ENCODE peak calls at places on chromosomes 12 and 14, in five cellular contexts. V is gastrocnemius medialis, R is A549, F is HCT116, Q is upper lobe of left lung. Y is an unnamed sample.

GRCh38 chr14:24701031-24701430 is 67.0 kb upstream of the GZMB start:
- DNase-seq in V (no peak), R (no peak), F (no peak), Q (no peak), Y (no peak)

GRCh38 chr12:65463082-65463481 is 184.6 kb downstream of the MSRB3 start:
- DNase-seq in V (no peak), R (no peak), F (no peak), Q (peak), Y (no peak)

GRCh38 chr12:76543831-76544347 is 15.7 kb downstream of the OSBPL8 start:
- DNase-seq in V (no peak), R (no peak), F (no peak), Q (no peak), Y (no peak)

GRCh38 chr14:55297611-55298323 is 26.5 kb downstream of the FBXO34 start:
- DNase-seq in V (no peak), R (no peak), F (no peak), Q (no peak), Y (no peak)

GRCh38 chr14:69079188-69079742 is 73.7 kb downstream of the DCAF5 start:
- DNase-seq in V (no peak), R (peak), F (no peak), Q (no peak), Y (no peak)

GRCh38 chr12:28258998-28259397 is 68.7 kb downstream of the CCDC91 start:
- DNase-seq in V (no peak), R (no peak), F (no peak), Q (no peak), Y (no peak)

GRCh38 chr14:77014004-77014604 is 14.4 kb downstream of the IRF2BPL start:
- DNase-seq in V (peak), R (no peak), F (no peak), Q (no peak), Y (no peak)

GRCh38 chr14:95361373-95362179 is 41.9 kb upstream of the CLMN start:
- DNase-seq in V (peak), R (peak), F (peak), Q (no peak), Y (no peak)

GRCh38 chr12:67649165-67650126 is 901 bp downstream of the DYRK2 start:
- DNase-seq in V (peak), R (peak), F (no peak), Q (peak), Y (no peak)

GRCh38 chr12:90970911-90971310 is 15.9 kb upstream of the CCER1 start:
- DNase-seq in V (no peak), R (no peak), F (no peak), Q (no peak), Y (no peak)

GRCh38 chr12:11746024-11746771 is 96.7 kb downstream of the ETV6 start:
- DNase-seq in V (no peak), R (no peak), F (no peak), Q (no peak), Y (no peak)
- TF ChIP-seq POLR2A in V (no peak), R (no peak), F (no peak), Q (no peak), Y (no peak)

DNA sequence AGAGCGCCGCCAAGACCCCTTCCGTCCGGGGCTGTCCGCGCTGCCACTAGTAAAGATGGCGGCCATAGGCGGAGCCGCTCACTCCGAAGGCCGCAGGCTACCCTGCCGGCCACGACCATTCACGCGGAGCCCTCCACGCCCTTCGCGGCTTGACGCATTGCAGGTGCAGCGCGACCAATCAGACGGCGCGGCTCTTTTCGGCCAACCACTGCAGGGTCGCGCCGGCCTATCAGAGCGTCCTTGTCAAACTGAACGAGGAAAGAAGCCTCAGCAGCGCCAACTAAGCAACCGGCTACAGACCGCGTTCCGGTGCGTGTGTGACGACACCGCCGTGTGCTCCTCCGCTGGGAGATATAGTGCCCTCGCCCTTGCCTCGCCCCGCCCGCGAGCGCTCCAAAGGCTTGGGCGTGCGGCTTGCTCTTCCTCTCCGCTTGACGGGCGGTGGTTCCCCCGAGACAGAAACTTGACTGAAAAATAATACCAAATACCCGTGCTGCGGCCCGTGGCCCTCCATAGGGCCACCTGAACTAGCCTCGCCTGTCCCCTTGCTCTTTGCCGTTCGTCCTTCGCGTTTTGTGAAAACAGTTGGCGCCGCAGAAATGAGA is 13.6 kb upstream of the CALM1 start:
- DNase-seq in V (peak), R (peak), F (peak), Q (peak), Y (peak)
- TF ChIP-seq POLR2A in V (peak), R (peak), F (peak), Q (peak), Y (peak)

GRCh38 chr12:106769078-106769477 is 5.4 kb upstream of the RIC8B start:
- DNase-seq in V (no peak), R (no peak), F (no peak), Q (no peak), Y (no peak)
- TF ChIP-seq POLR2A in V (no peak), R (no peak), F (no peak), Q (no peak), Y (no peak)

GRCh38 chr12:122974274-122974891 is 661 bp upstream of the OGFOD2 start:
- DNase-seq in V (peak), R (peak), F (peak), Q (peak), Y (peak)
- TF ChIP-seq POLR2A in V (no peak), R (peak), F (peak), Q (peak), Y (no peak)